ENCODE peak calls at places on chromosomes 6 and 20, in nine cellular contexts. One of them, this sample, is unnamed.

GRCh38 chr20:48711044-48711428 is 116.8 kb downstream of the PREX1 start:
- DNase-seq in AG04449: no peak
- DNase-seq in left cardiac atrium: no peak
- DNase-seq in CD14-positive monocyte: no peak
- DNase-seq in SW480: no peak
- DNase-seq in epithelial cell of esophagus: no peak
- DNase-seq in stimulated activated naive CD8-positive, alpha-beta T cell treated with anti-CD3 and anti-CD28 coated beads, Interleukin-15, Interleukin-2, amounts not matched to agents 100 U/mL and 50 U/mL, for 24 hours: no peak
- DNase-seq in EL: no peak
- DNase-seq in cerebellar cortex: no peak
- DNase-seq in this sample: no peak

GRCh38 chr20:16001286-16001685 is 572.0 kb downstream of the KIF16B start:
- DNase-seq in EL: peak
- DNase-seq in cerebellar cortex: no peak
- DNase-seq in SW480: no peak
- DNase-seq in left cardiac atrium: no peak
- DNase-seq in AG04449: no peak
- DNase-seq in epithelial cell of esophagus: no peak
- DNase-seq in CD14-positive monocyte: no peak
- DNase-seq in stimulated activated naive CD8-positive, alpha-beta T cell treated with anti-CD3 and anti-CD28 coated beads, Interleukin-15, Interleukin-2, amounts not matched to agents 100 U/mL and 50 U/mL, for 24 hours: no peak
- DNase-seq in this sample: no peak

GRCh38 chr6:155084431-155085123 is 89.5 kb downstream of the TIAM2 start:
- DNase-seq in EL: peak
- DNase-seq in left cardiac atrium: no peak
- DNase-seq in stimulated activated naive CD8-positive, alpha-beta T cell treated with anti-CD3 and anti-CD28 coated beads, Interleukin-15, Interleukin-2, amounts not matched to agents 100 U/mL and 50 U/mL, for 24 hours: no peak
- DNase-seq in epithelial cell of esophagus: peak
- DNase-seq in SW480: no peak
- DNase-seq in cerebellar cortex: no peak
- DNase-seq in CD14-positive monocyte: no peak
- DNase-seq in AG04449: no peak
- DNase-seq in this sample: no peak

GRCh38 chr20:36543187-36544133 is 2.1 kb downstream of the MYL9 start:
- DNase-seq in AG04449: no peak
- DNase-seq in SW480: no peak
- DNase-seq in EL: peak
- DNase-seq in cerebellar cortex: no peak
- DNase-seq in left cardiac atrium: peak
- DNase-seq in epithelial cell of esophagus: no peak
- DNase-seq in stimulated activated naive CD8-positive, alpha-beta T cell treated with anti-CD3 and anti-CD28 coated beads, Interleukin-15, Interleukin-2, amounts not matched to agents 100 U/mL and 50 U/mL, for 24 hours: no peak
- DNase-seq in CD14-positive monocyte: no peak
- DNase-seq in this sample: peak

GRCh38 chr6:160534050-160534696 is 129.9 kb downstream of the LPA start:
- DNase-seq in AG04449: no peak
- DNase-seq in CD14-positive monocyte: no peak
- DNase-seq in epithelial cell of esophagus: peak
- DNase-seq in cerebellar cortex: peak
- DNase-seq in left cardiac atrium: peak
- DNase-seq in EL: peak
- DNase-seq in SW480: peak
- DNase-seq in stimulated activated naive CD8-positive, alpha-beta T cell treated with anti-CD3 and anti-CD28 coated beads, Interleukin-15, Interleukin-2, amounts not matched to agents 100 U/mL and 50 U/mL, for 24 hours: peak
- DNase-seq in this sample: peak

GRCh38 chr20:57264908-57265648 is 1.4 kb downstream of the BMP7 start:
- DNase-seq in CD14-positive monocyte: no peak
- DNase-seq in SW480: peak
- DNase-seq in AG04449: no peak
- DNase-seq in stimulated activated naive CD8-positive, alpha-beta T cell treated with anti-CD3 and anti-CD28 coated beads, Interleukin-15, Interleukin-2, amounts not matched to agents 100 U/mL and 50 U/mL, for 24 hours: no peak
- DNase-seq in left cardiac atrium: no peak
- DNase-seq in cerebellar cortex: no peak
- DNase-seq in EL: no peak
- DNase-seq in epithelial cell of esophagus: no peak
- DNase-seq in this sample: no peak

GRCh38 chr6:15296249-15296648 is 50.4 kb downstream of the JARID2 start:
- DNase-seq in AG04449: no peak
- DNase-seq in cerebellar cortex: no peak
- DNase-seq in CD14-positive monocyte: no peak
- DNase-seq in epithelial cell of esophagus: no peak
- DNase-seq in EL: no peak
- DNase-seq in stimulated activated naive CD8-positive, alpha-beta T cell treated with anti-CD3 and anti-CD28 coated beads, Interleukin-15, Interleukin-2, amounts not matched to agents 100 U/mL and 50 U/mL, for 24 hours: no peak
- DNase-seq in SW480: no peak
- DNase-seq in left cardiac atrium: no peak
- DNase-seq in this sample: no peak

GRCh38 chr6:37137881-37138568 is 31.9 kb upstream of the PIM1 start:
- DNase-seq in SW480: peak
- DNase-seq in cerebellar cortex: no peak
- DNase-seq in EL: no peak
- DNase-seq in AG04449: no peak
- DNase-seq in left cardiac atrium: no peak
- DNase-seq in CD14-positive monocyte: no peak
- DNase-seq in epithelial cell of esophagus: no peak
- DNase-seq in stimulated activated naive CD8-positive, alpha-beta T cell treated with anti-CD3 and anti-CD28 coated beads, Interleukin-15, Interleukin-2, amounts not matched to agents 100 U/mL and 50 U/mL, for 24 hours: no peak
- DNase-seq in this sample: no peak

GRCh38 chr6:52663120-52663934 is 7.6 kb upstream of the TMEM14A start:
- DNase-seq in stimulated activated naive CD8-positive, alpha-beta T cell treated with anti-CD3 and anti-CD28 coated beads, Interleukin-15, Interleukin-2, amounts not matched to agents 100 U/mL and 50 U/mL, for 24 hours: peak
- DNase-seq in SW480: peak
- DNase-seq in AG04449: no peak
- DNase-seq in cerebellar cortex: peak
- DNase-seq in CD14-positive monocyte: peak
- DNase-seq in EL: peak
- DNase-seq in left cardiac atrium: peak
- DNase-seq in epithelial cell of esophagus: peak
- DNase-seq in this sample: peak

GRCh38 chr6:117142995-117143394 is 122.4 kb upstream of the VGLL2 start:
- DNase-seq in left cardiac atrium: peak
- DNase-seq in CD14-positive monocyte: no peak
- DNase-seq in EL: no peak
- DNase-seq in epithelial cell of esophagus: no peak
- DNase-seq in cerebellar cortex: no peak
- DNase-seq in AG04449: no peak
- DNase-seq in stimulated activated naive CD8-positive, alpha-beta T cell treated with anti-CD3 and anti-CD28 coated beads, Interleukin-15, Interleukin-2, amounts not matched to agents 100 U/mL and 50 U/mL, for 24 hours: no peak
- DNase-seq in SW480: no peak
- DNase-seq in this sample: no peak

GRCh38 chr6:34459899-34460593 is 5.8 kb upstream of the PACSIN1 start:
- DNase-seq in stimulated activated naive CD8-positive, alpha-beta T cell treated with anti-CD3 and anti-CD28 coated beads, Interleukin-15, Interleukin-2, amounts not matched to agents 100 U/mL and 50 U/mL, for 24 hours: peak
- DNase-seq in epithelial cell of esophagus: peak
- DNase-seq in left cardiac atrium: no peak
- DNase-seq in AG04449: no peak
- DNase-seq in EL: peak
- DNase-seq in cerebellar cortex: peak
- DNase-seq in CD14-positive monocyte: no peak
- DNase-seq in SW480: peak
- DNase-seq in this sample: peak

GRCh38 chr20:610130-611046 is at the start of gene TCF15:
- DNase-seq in AG04449: no peak
- DNase-seq in CD14-positive monocyte: no peak
- DNase-seq in SW480: no peak
- DNase-seq in EL: peak
- DNase-seq in epithelial cell of esophagus: peak
- DNase-seq in stimulated activated naive CD8-positive, alpha-beta T cell treated with anti-CD3 and anti-CD28 coated beads, Interleukin-15, Interleukin-2, amounts not matched to agents 100 U/mL and 50 U/mL, for 24 hours: peak
- DNase-seq in left cardiac atrium: peak
- DNase-seq in cerebellar cortex: peak
- DNase-seq in this sample: peak

GRCh38 chr6:107064579-107065065 is 36.6 kb downstream of the MTRES1 start:
- DNase-seq in cerebellar cortex: no peak
- DNase-seq in stimulated activated naive CD8-positive, alpha-beta T cell treated with anti-CD3 and anti-CD28 coated beads, Interleukin-15, Interleukin-2, amounts not matched to agents 100 U/mL and 50 U/mL, for 24 hours: peak
- DNase-seq in EL: peak
- DNase-seq in AG04449: no peak
- DNase-seq in CD14-positive monocyte: no peak
- DNase-seq in left cardiac atrium: peak
- DNase-seq in SW480: peak
- DNase-seq in epithelial cell of esophagus: no peak
- DNase-seq in this sample: peak

GRCh38 chr6:36998723-36999466 is 6.6 kb upstream of the FGD2 start:
- DNase-seq in AG04449: no peak
- DNase-seq in left cardiac atrium: no peak
- DNase-seq in stimulated activated naive CD8-positive, alpha-beta T cell treated with anti-CD3 and anti-CD28 coated beads, Interleukin-15, Interleukin-2, amounts not matched to agents 100 U/mL and 50 U/mL, for 24 hours: no peak
- DNase-seq in epithelial cell of esophagus: no peak
- DNase-seq in CD14-positive monocyte: no peak
- DNase-seq in EL: no peak
- DNase-seq in SW480: no peak
- DNase-seq in cerebellar cortex: no peak
- DNase-seq in this sample: no peak

GRCh38 chr6:36487698-36488097 is 44.9 kb downstream of the KCTD20 start:
- DNase-seq in EL: peak
- DNase-seq in stimulated activated naive CD8-positive, alpha-beta T cell treated with anti-CD3 and anti-CD28 coated beads, Interleukin-15, Interleukin-2, amounts not matched to agents 100 U/mL and 50 U/mL, for 24 hours: no peak
- DNase-seq in left cardiac atrium: no peak
- DNase-seq in CD14-positive monocyte: no peak
- DNase-seq in cerebellar cortex: no peak
- DNase-seq in epithelial cell of esophagus: no peak
- DNase-seq in AG04449: no peak
- DNase-seq in SW480: no peak
- DNase-seq in this sample: peak

GRCh38 chr6:135488023-135488422 is 9.5 kb downstream of the AHI1 start:
- DNase-seq in AG04449: no peak
- DNase-seq in epithelial cell of esophagus: peak
- DNase-seq in EL: peak
- DNase-seq in stimulated activated naive CD8-positive, alpha-beta T cell treated with anti-CD3 and anti-CD28 coated beads, Interleukin-15, Interleukin-2, amounts not matched to agents 100 U/mL and 50 U/mL, for 24 hours: no peak
- DNase-seq in SW480: no peak
- DNase-seq in cerebellar cortex: no peak
- DNase-seq in CD14-positive monocyte: no peak
- DNase-seq in left cardiac atrium: no peak
- DNase-seq in this sample: peak

GRCh38 chr6:27532820-27533538 is 60.1 kb upstream of the ZNF184 start:
- DNase-seq in cerebellar cortex: no peak
- DNase-seq in EL: peak
- DNase-seq in epithelial cell of esophagus: peak
- DNase-seq in CD14-positive monocyte: no peak
- DNase-seq in SW480: peak
- DNase-seq in left cardiac atrium: no peak
- DNase-seq in stimulated activated naive CD8-positive, alpha-beta T cell treated with anti-CD3 and anti-CD28 coated beads, Interleukin-15, Interleukin-2, amounts not matched to agents 100 U/mL and 50 U/mL, for 24 hours: no peak
- DNase-seq in AG04449: no peak
- DNase-seq in this sample: no peak

GRCh38 chr6:165220030-165220429 is 89.4 kb downstream of the C6orf118 start:
- DNase-seq in epithelial cell of esophagus: no peak
- DNase-seq in cerebellar cortex: peak
- DNase-seq in left cardiac atrium: no peak
- DNase-seq in EL: no peak
- DNase-seq in CD14-positive monocyte: no peak
- DNase-seq in stimulated activated naive CD8-positive, alpha-beta T cell treated with anti-CD3 and anti-CD28 coated beads, Interleukin-15, Interleukin-2, amounts not matched to agents 100 U/mL and 50 U/mL, for 24 hours: no peak
- DNase-seq in SW480: no peak
- DNase-seq in AG04449: no peak
- DNase-seq in this sample: no peak

GRCh38 chr6:67916389-67916788 is 718.7 kb upstream of the ADGRB3 start:
- DNase-seq in SW480: no peak
- DNase-seq in AG04449: no peak
- DNase-seq in stimulated activated naive CD8-positive, alpha-beta T cell treated with anti-CD3 and anti-CD28 coated beads, Interleukin-15, Interleukin-2, amounts not matched to agents 100 U/mL and 50 U/mL, for 24 hours: no peak
- DNase-seq in EL: no peak
- DNase-seq in CD14-positive monocyte: no peak
- DNase-seq in cerebellar cortex: no peak
- DNase-seq in left cardiac atrium: no peak
- DNase-seq in epithelial cell of esophagus: no peak
- DNase-seq in this sample: no peak

GRCh38 chr6:42436825-42437224 is 14.9 kb downstream of the TRERF1 start:
- DNase-seq in AG04449: no peak
- DNase-seq in SW480: no peak
- DNase-seq in left cardiac atrium: no peak
- DNase-seq in epithelial cell of esophagus: peak
- DNase-seq in EL: peak
- DNase-seq in CD14-positive monocyte: no peak
- DNase-seq in stimulated activated naive CD8-positive, alpha-beta T cell treated with anti-CD3 and anti-CD28 coated beads, Interleukin-15, Interleukin-2, amounts not matched to agents 100 U/mL and 50 U/mL, for 24 hours: no peak
- DNase-seq in cerebellar cortex: no peak
- DNase-seq in this sample: no peak

GRCh38 chr20:49957487-49957938 is 21.3 kb downstream of the RNF114 start:
- DNase-seq in stimulated activated naive CD8-positive, alpha-beta T cell treated with anti-CD3 and anti-CD28 coated beads, Interleukin-15, Interleukin-2, amounts not matched to agents 100 U/mL and 50 U/mL, for 24 hours: no peak
- DNase-seq in cerebellar cortex: peak
- DNase-seq in AG04449: no peak
- DNase-seq in epithelial cell of esophagus: no peak
- DNase-seq in left cardiac atrium: no peak
- DNase-seq in EL: no peak
- DNase-seq in SW480: no peak
- DNase-seq in CD14-positive monocyte: no peak
- DNase-seq in this sample: no peak

GRCh38 chr20:6492396-6493055 is 275.0 kb upstream of the BMP2 start:
- DNase-seq in cerebellar cortex: no peak
- DNase-seq in epithelial cell of esophagus: peak
- DNase-seq in EL: peak
- DNase-seq in left cardiac atrium: no peak
- DNase-seq in AG04449: no peak
- DNase-seq in CD14-positive monocyte: no peak
- DNase-seq in stimulated activated naive CD8-positive, alpha-beta T cell treated with anti-CD3 and anti-CD28 coated beads, Interleukin-15, Interleukin-2, amounts not matched to agents 100 U/mL and 50 U/mL, for 24 hours: no peak
- DNase-seq in SW480: no peak
- DNase-seq in this sample: no peak

GRCh38 chr20:49676581-49677291 is 36.9 kb downstream of the B4GALT5 start:
- DNase-seq in cerebellar cortex: no peak
- DNase-seq in EL: peak
- DNase-seq in CD14-positive monocyte: peak
- DNase-seq in AG04449: no peak
- DNase-seq in left cardiac atrium: no peak
- DNase-seq in epithelial cell of esophagus: peak
- DNase-seq in SW480: peak
- DNase-seq in stimulated activated naive CD8-positive, alpha-beta T cell treated with anti-CD3 and anti-CD28 coated beads, Interleukin-15, Interleukin-2, amounts not matched to agents 100 U/mL and 50 U/mL, for 24 hours: peak
- DNase-seq in this sample: peak

GRCh38 chr6:144921206-144921975 is 636.3 kb downstream of the UTRN start:
- DNase-seq in EL: no peak
- DNase-seq in epithelial cell of esophagus: no peak
- DNase-seq in CD14-positive monocyte: no peak
- DNase-seq in AG04449: no peak
- DNase-seq in left cardiac atrium: no peak
- DNase-seq in stimulated activated naive CD8-positive, alpha-beta T cell treated with anti-CD3 and anti-CD28 coated beads, Interleukin-15, Interleukin-2, amounts not matched to agents 100 U/mL and 50 U/mL, for 24 hours: no peak
- DNase-seq in SW480: no peak
- DNase-seq in cerebellar cortex: no peak
- DNase-seq in this sample: no peak

GRCh38 chr6:6825986-6826901 is 237.7 kb downstream of the LY86 start:
- DNase-seq in EL: peak
- DNase-seq in epithelial cell of esophagus: peak
- DNase-seq in left cardiac atrium: peak
- DNase-seq in SW480: peak
- DNase-seq in CD14-positive monocyte: peak
- DNase-seq in AG04449: no peak
- DNase-seq in stimulated activated naive CD8-positive, alpha-beta T cell treated with anti-CD3 and anti-CD28 coated beads, Interleukin-15, Interleukin-2, amounts not matched to agents 100 U/mL and 50 U/mL, for 24 hours: no peak
- DNase-seq in cerebellar cortex: no peak
- DNase-seq in this sample: peak

GRCh38 chr20:50746138-50746940 is 15.0 kb downstream of the PARD6B start:
- DNase-seq in stimulated activated naive CD8-positive, alpha-beta T cell treated with anti-CD3 and anti-CD28 coated beads, Interleukin-15, Interleukin-2, amounts not matched to agents 100 U/mL and 50 U/mL, for 24 hours: no peak
- DNase-seq in cerebellar cortex: no peak
- DNase-seq in epithelial cell of esophagus: no peak
- DNase-seq in CD14-positive monocyte: no peak
- DNase-seq in AG04449: no peak
- DNase-seq in SW480: peak
- DNase-seq in EL: no peak
- DNase-seq in left cardiac atrium: no peak
- DNase-seq in this sample: no peak

This sample was measured in AG20443.